ENCODE peak calls at places on chromosomes 12 and 14, in nine cellular contexts. Y, M, G, P, R, A, L, O and Q are unnamed samples.

GRCh38 chr12:132847363-132848356 is 19.0 kb upstream of the GOLGA3 start:
- DNase-seq in Y (no peak), M (no peak), G (no peak), P (no peak), R (no peak), A (no peak), L (no peak), O (no peak), Q (no peak)

GRCh38 chr14:32329146-32329545 is at the start of gene AKAP6:
- DNase-seq in Y (no peak), M (no peak), G (no peak), P (no peak), R (no peak), A (no peak), L (no peak), O (no peak), Q (no peak)

GRCh38 chr14:68146812-68147211 is 327.2 kb downstream of the RAD51B start:
- DNase-seq in Y (peak), M (peak), G (no peak), P (no peak), R (peak), A (no peak), L (peak), O (peak), Q (peak)

GRCh38 chr14:30569216-30569902 is 10.4 kb downstream of the G2E3 start:
- DNase-seq in Y (no peak), M (no peak), G (no peak), P (no peak), R (no peak), A (no peak), L (no peak), O (no peak), Q (no peak)

GRCh38 chr12:65496617-65497016 is 218.1 kb downstream of the MSRB3 start:
- DNase-seq in Y (peak), M (no peak), G (no peak), P (peak), R (no peak), A (no peak), L (peak), O (peak), Q (no peak)

GRCh38 chr14:90301580-90302181 is 30.1 kb downstream of the NRDE2 start:
- DNase-seq in Y (peak), M (peak), G (no peak), P (no peak), R (peak), A (no peak), L (peak), O (peak), Q (no peak)

GRCh38 chr14:76917158-76917596 is 91.0 kb downstream of the LRRC74A start:
- DNase-seq in Y (peak), M (peak), G (no peak), P (peak), R (peak), A (peak), L (peak), O (peak), Q (no peak)

GRCh38 chr14:22982013-22982476 is 306 bp downstream of the AJUBA start:
- DNase-seq in Y (no peak), M (no peak), G (no peak), P (no peak), R (no peak), A (no peak), L (no peak), O (no peak), Q (no peak)

GRCh38 chr14:68820119-68820518 is 27.3 kb upstream of the ZFP36L1 start:
- DNase-seq in Y (no peak), M (no peak), G (no peak), P (no peak), R (no peak), A (no peak), L (no peak), O (no peak), Q (no peak)

GRCh38 chr14:33120341-33120740 is 181.7 kb downstream of the NPAS3 start:
- DNase-seq in Y (peak), M (peak), G (no peak), P (no peak), R (peak), A (no peak), L (no peak), O (peak), Q (no peak)

GRCh38 chr12:58765653-58766554 is 154.4 kb downstream of the LRIG3 start:
- DNase-seq in Y (peak), M (peak), G (no peak), P (no peak), R (no peak), A (no peak), L (no peak), O (peak), Q (no peak)

GRCh38 chr12:60402996-60403395 is 807.2 kb downstream of the SLC16A7 start:
- DNase-seq in Y (no peak), M (no peak), G (no peak), P (no peak), R (no peak), A (no peak), L (no peak), O (no peak), Q (no peak)

GRCh38 chr14:101069666-101070362 is 166.3 kb upstream of the RTL1 start:
- DNase-seq in Y (no peak), M (no peak), G (peak), P (peak), R (no peak), A (no peak), L (no peak), O (no peak), Q (no peak)

GRCh38 chr12:31828057-31828456 is 99.2 kb upstream of the AMN1 start:
- DNase-seq in Y (no peak), M (no peak), G (no peak), P (no peak), R (no peak), A (no peak), L (no peak), O (no peak), Q (no peak)

GRCh38 chr12:75479963-75480461 is 543 bp upstream of the GLIPR1 start:
- DNase-seq in Y (no peak), M (peak), G (no peak), P (no peak), R (peak), A (no peak), L (peak), O (peak), Q (peak)

GRCh38 chr14:66476964-66477363 is 9.2 kb upstream of the CCDC196 start:
- DNase-seq in Y (peak), M (peak), G (no peak), P (no peak), R (peak), A (no peak), L (no peak), O (peak), Q (no peak)

GRCh38 chr14:24051789-24052655 is at the start of gene CARMIL3:
- DNase-seq in Y (peak), M (peak), G (peak), P (peak), R (peak), A (peak), L (peak), O (peak), Q (no peak)

GRCh38 chr12:17134315-17134714 is 528.4 kb upstream of the LMO3 start:
- DNase-seq in Y (no peak), M (no peak), G (no peak), P (no peak), R (no peak), A (no peak), L (no peak), O (no peak), Q (no peak)

GRCh38 chr12:72084061-72084460 is 145.4 kb downstream of the TPH2 start:
- DNase-seq in Y (no peak), M (no peak), G (no peak), P (no peak), R (no peak), A (no peak), L (no peak), O (no peak), Q (no peak)

GRCh38 chr14:27553820-27554219 is 956.0 kb upstream of the NOVA1 start:
- DNase-seq in Y (no peak), M (peak), G (no peak), P (no peak), R (no peak), A (no peak), L (no peak), O (no peak), Q (no peak)

GRCh38 chr12:59005195-59005961 is 85.1 kb upstream of the LRIG3 start:
- DNase-seq in Y (peak), M (peak), G (no peak), P (no peak), R (peak), A (peak), L (peak), O (peak), Q (peak)

GRCh38 chr12:25427328-25428249 is 125.5 kb downstream of the LMNTD1 start:
- DNase-seq in Y (no peak), M (no peak), G (no peak), P (no peak), R (no peak), A (no peak), L (no peak), O (no peak), Q (no peak)

GRCh38 chr14:46999661-47000060 is 348.1 kb upstream of the RPL10L start:
- DNase-seq in Y (no peak), M (no peak), G (no peak), P (no peak), R (no peak), A (no peak), L (no peak), O (no peak), Q (no peak)

GRCh38 chr12:13450231-13451080 is 253.9 kb downstream of the EMP1 start:
- DNase-seq in Y (no peak), M (no peak), G (no peak), P (no peak), R (no peak), A (no peak), L (no peak), O (no peak), Q (no peak)

GRCh38 chr12:88339254-88339949 is 197.3 kb downstream of the TMTC3 start:
- DNase-seq in Y (peak), M (peak), G (no peak), P (no peak), R (peak), A (no peak), L (peak), O (peak), Q (peak)

GRCh38 chr14:34038358-34039057 is 87.6 kb upstream of the EGLN3 start:
- DNase-seq in Y (no peak), M (no peak), G (no peak), P (no peak), R (no peak), A (no peak), L (no peak), O (no peak), Q (no peak)

GRCh38 chr12:12734561-12735071 is 17.4 kb downstream of the CDKN1B start:
- DNase-seq in Y (peak), M (peak), G (no peak), P (no peak), R (no peak), A (no peak), L (no peak), O (no peak), Q (peak)

DNA sequence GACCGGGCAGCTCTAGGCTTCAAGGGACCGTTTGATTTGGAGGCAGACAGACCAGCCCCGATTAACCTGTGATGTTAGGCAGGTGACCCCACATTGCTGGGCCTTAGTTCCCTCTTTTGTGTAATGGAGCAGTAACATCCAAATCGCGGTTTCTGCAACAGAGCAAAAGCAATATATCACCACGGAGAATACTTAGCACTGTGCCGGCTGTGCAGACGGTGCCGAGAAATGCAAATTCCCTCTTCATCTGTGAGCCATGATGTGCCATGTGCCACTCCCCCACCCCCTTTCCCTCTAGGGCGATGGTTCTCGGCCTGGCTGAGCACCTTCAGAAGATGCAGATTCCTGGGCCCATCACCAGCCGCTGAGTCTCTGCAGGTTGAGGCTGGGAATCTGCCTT is 10.9 kb downstream of the BCL7A start:
- DNase-seq in Y (no peak), M (no peak), G (no peak), P (no peak), R (no peak), A (no peak), L (no peak), O (no peak), Q (no peak)
- H3K4me3 ChIP-seq in Y (no peak), M (no peak), G (no peak), P (no peak), R (no peak), A (no peak), L (no peak), O (no peak), Q (no peak)

DNA sequence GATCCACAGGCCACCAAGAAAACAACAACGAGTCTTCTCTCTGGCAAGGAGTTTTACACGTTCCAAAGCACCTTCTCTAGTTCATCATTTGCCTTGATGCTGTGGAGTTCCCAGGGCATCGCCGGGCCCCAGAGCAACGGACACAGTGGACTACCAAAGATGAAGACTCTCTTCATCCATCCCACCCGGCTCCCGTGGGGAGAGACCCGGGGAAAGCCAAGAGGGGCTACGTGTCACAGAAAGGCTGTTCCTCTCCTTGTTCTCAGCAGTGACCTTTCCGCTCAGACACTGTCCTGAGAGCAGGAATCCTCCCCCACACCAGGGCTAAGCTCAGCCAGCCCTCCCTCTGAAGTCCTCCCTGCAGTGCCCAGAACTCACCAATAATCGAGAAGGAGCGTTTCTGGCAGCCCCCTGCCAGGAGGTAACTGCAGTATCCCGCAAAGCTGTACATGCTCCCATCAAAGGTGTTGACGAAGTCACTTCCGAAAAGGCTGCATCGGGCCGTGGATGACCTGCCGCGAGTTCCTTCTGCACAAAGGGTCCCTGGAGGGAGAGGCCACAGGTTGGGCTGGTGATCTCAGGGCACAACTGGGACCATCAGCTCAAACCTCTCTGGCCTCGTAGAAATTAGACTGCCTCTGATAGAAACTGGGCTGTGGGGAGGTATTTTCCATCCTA is 3.5 kb downstream of the VWF start:
- DNase-seq in Y (no peak), M (no peak), G (no peak), P (no peak), R (no peak), A (no peak), L (no peak), O (no peak), Q (no peak)
- H3K4me3 ChIP-seq in Y (no peak), M (no peak), G (no peak), P (peak), R (no peak), A (no peak), L (no peak), O (no peak), Q (no peak)

DNA sequence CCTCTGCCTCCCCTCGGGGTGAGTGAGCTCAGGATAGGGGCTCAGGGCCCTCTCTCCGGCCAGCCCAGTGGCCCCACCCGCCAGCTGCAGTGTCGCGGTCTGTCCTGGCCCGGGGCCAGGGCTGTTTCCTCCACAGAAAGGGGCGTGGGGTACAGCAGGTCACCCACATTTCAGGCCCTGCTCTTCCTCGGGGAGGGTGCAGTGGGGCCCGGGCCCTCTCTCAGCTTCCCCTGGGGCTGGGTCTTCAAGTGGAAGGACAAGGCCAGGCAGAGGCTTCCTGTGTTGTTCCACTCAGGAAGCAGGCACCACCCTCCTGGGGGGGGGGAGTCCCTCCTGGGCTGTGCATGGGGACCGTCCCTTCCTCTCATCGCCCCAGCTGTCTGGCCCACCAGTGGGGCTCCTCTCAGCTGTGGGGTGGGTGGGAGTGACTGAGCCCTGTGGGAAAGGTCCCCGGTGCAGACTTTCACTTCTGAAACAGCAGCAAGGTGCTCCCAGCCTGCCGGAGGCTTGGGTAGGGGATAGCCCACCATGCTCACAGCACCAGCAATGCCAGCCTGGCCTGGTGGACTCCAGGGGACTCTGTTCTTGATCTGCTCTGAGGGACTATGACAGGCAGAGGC is 3.7 kb downstream of the GPR132 start:
- DNase-seq in Y (no peak), M (no peak), G (peak), P (peak), R (no peak), A (no peak), L (no peak), O (no peak), Q (no peak)
- H3K4me3 ChIP-seq in Y (no peak), M (no peak), G (no peak), P (peak), R (no peak), A (no peak), L (no peak), O (no peak), Q (no peak)

GRCh38 chr14:60161176-60162107 is 3.8 kb downstream of the DHRS7 start:
- DNase-seq in Y (peak), M (no peak), G (no peak), P (peak), R (peak), A (no peak), L (peak), O (peak), Q (no peak)
- H3K4me3 ChIP-seq in Y (no peak), M (no peak), G (no peak), P (peak), R (no peak), A (no peak), L (no peak), O (no peak), Q (no peak)

DNA sequence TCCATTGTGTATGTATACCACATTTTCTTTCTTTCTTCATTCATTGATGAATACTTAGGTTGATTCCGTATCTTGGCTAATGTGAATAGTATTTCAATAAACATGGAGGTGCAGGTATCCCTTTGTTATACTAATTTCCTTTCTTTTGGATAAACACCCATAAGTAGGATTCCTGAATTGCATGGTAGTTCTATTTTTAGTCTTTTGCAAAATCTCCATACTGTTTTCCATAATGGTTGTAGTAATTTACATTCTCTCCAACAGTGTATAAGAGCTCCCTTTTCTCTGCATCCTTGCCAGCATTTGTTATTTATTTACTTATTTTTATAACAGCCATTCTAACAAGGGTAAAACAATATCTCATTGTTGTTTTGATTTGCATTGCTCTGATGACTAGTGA is 36.6 kb downstream of the PIK3C2G start:
- DNase-seq in Y (no peak), M (no peak), G (no peak), P (no peak), R (no peak), A (no peak), L (no peak), O (no peak), Q (no peak)
- H3K4me3 ChIP-seq in Y (no peak), M (no peak), G (no peak), P (no peak), R (no peak), A (no peak), L (no peak), O (no peak), Q (no peak)

DNA sequence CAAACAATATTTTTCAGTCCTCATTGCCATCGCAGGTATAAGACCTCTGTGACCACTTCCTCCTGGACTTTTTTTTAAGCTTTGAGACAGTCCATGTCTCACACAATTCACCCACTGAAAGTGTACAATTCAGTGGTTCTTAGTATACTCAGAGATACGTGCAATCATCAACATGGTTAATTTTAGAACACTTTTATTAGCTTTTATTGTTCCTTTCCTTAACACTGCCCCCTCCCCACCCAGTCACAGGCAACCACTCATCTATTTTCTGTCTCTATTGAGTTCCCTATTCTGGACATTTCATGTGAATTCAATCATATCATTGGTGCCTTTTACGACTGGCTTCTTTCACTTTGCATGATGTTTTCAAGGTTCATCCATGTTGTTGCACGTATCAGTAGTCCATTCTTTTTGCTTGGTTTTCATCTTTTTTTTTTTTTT is 16.2 kb downstream of the NCKAP5L start:
- DNase-seq in Y (no peak), M (no peak), G (no peak), P (no peak), R (no peak), A (no peak), L (no peak), O (no peak), Q (no peak)
- H3K4me3 ChIP-seq in Y (no peak), M (no peak), G (no peak), P (no peak), R (no peak), A (no peak), L (no peak), O (no peak), Q (no peak)

DNA sequence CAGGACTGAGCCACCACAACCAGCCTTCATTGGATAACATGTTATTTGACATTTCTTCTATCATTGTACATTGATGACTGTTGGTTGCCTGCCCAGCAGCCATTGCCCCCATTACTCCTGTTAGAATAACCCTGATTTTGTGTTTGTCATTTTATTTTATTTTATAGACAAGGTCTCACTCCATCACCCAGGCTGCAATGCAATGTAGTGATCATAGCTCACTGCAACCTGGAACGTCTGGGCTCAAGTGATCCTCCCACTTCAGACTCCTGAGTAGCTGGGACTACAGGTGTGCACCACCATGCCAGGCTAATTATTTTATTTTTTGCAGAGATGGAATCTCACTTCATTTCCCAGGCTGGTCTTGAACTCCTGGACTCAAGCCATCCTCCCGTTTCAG is 33.2 kb upstream of the LTA4H start:
- DNase-seq in Y (no peak), M (no peak), G (no peak), P (no peak), R (no peak), A (no peak), L (no peak), O (no peak), Q (no peak)
- H3K4me3 ChIP-seq in Y (no peak), M (no peak), G (no peak), P (no peak), R (no peak), A (no peak), L (no peak), O (no peak), Q (no peak)